ENCODE peak calls at places on chromosomes 4 and X, in six cellular contexts. B is HepG2, K is HCT116, V is SK-N-SH, S is K562, W is H1. P is an unnamed sample.
A peak's percentile ranks its signal among the peaks of the same experiment; 100 is the strongest.

GRCh38 chrX:8867454-8867853 is 66.3 kb upstream of the FAM9A start:
- DNase-seq in K (no peak), S (no peak), V (no peak), B (no peak), W (no peak), P (no peak)

GRCh38 chrX:64204252-64204651 is 1.3 kb downstream of the AMER1 start:
- DNase-seq in K (no peak), S (no peak), B (peak; percentile 55), W (peak; percentile 41), V (peak; percentile 60), P (no peak)

GRCh38 chrX:50211510-50211909 is 6.9 kb downstream of the CCNB3 start:
- DNase-seq in K (no peak), V (no peak), B (no peak), S (no peak), W (no peak), P (no peak)

GRCh38 chrX:40173662-40174593 is 76.2 kb upstream of the BCOR start:
- DNase-seq in V (peak; percentile 48), B (peak; percentile 76), K (peak; percentile 72), S (peak; percentile 22), W (peak; percentile 50), P (no peak)

GRCh38 chr4:140096921-140097320 is 57.1 kb downstream of the MAML3 start:
- DNase-seq in S (no peak), B (no peak), K (no peak), W (no peak), V (no peak), P (no peak)

GRCh38 chr4:124423160-124423559 is 289.4 kb downstream of the ANKRD50 start:
- DNase-seq in W (no peak), B (no peak), K (no peak), V (no peak), S (no peak), P (no peak)

GRCh38 chrX:131821945-131822622 is 201.0 kb upstream of the STK26 start:
- DNase-seq in V (peak; percentile 67), S (no peak), K (no peak), W (no peak), B (no peak), P (peak; percentile 85)

GRCh38 chrX:17967888-17968287 is 106.8 kb upstream of the RAI2 start:
- DNase-seq in W (no peak), V (no peak), K (no peak), B (no peak), S (no peak), P (no peak)

GRCh38 chrX:57951666-57952319 is 41.5 kb upstream of the ZXDA start:
- DNase-seq in V (no peak), B (no peak), W (no peak), S (no peak), K (no peak), P (no peak)
- TF ChIP-seq YY1 in V (no peak), B (no peak), W (no peak), S (no peak), K (no peak), P (no peak)

GRCh38 chrX:154779261-154779660 is 16.6 kb downstream of the DKC1 start:
- DNase-seq in S (no peak), K (no peak), V (no peak), B (no peak), W (no peak), P (no peak)

GRCh38 chrX:154774622-154775021 is 12.0 kb downstream of the DKC1 start:
- DNase-seq in S (no peak), V (no peak), K (no peak), B (no peak), W (no peak), P (no peak)

GRCh38 chrX:154776753-154777152 is 14.1 kb downstream of the DKC1 start:
- DNase-seq in W (no peak), V (no peak), K (no peak), B (no peak), S (no peak), P (no peak)

GRCh38 chrX:154780968-154781367 is 18.3 kb downstream of the DKC1 start:
- DNase-seq in W (no peak), S (no peak), V (no peak), K (no peak), B (no peak), P (no peak)

GRCh38 chrX:154775611-154776349 is 13.1 kb downstream of the DKC1 start:
- DNase-seq in W (no peak), B (no peak), K (no peak), S (peak; percentile 29), V (no peak), P (no peak)
- H4K20me1 ChIP-seq in W (peaks cover 10% of the 10 kb centered on the region), B (peaks cover 2% of the 10 kb centered on the region), K (no peaks in the 10 kb centered on the region), S (peaks cover 27% of the 10 kb centered on the region), V (no peaks in the 10 kb centered on the region), P (no peaks in the 10 kb centered on the region)

GRCh38 chrX:137166591-137166990 is 132.8 kb upstream of the GPR101 start:
- DNase-seq in V (peak; percentile 8), K (no peak), B (no peak), W (peak; percentile 57), S (peak; percentile 23), P (no peak)
- TF ChIP-seq YY1 in V (no peak), K (no peak), B (no peak), W (no peak), S (no peak), P (no peak)

DNA sequence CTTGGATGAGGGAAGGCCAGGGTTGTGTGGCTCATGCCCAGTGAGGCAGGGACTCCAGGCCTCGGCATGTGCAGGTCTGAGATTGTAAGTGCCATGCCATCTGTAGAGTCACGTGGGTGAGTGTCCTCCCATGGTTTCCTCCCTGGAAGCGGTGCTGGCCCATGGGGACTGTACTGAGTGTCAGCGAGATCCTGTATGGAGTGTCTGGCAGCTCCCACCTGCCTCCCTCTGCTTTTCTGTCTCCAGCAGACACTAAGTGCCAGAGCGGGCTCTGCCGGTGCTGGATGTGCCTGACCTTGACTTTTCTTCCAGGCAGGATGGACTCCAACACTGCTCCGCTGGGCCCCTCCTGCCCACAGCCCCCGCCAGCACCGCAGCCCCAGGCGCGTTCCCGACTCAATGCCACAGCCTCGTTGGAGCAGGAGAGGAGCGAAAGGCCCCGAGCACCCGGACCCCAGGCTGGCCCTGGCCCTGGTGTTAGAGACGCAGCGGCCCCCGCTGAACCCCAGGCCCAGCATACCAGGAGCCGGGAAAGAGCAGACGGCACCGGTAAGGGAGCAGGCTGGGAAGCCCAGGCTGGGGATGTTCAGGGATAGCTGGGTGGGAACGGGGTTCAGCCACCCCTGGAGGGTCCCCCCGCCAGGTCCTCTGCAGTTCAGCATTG is 7.6 kb downstream of the WFS1 start:
- DNase-seq in V (no peak), K (no peak), S (no peak), B (peak; percentile 47), W (no peak), P (no peak)
- H4K20me1 ChIP-seq in V (peaks cover 9% of the 10 kb centered on the region), K (no peaks in the 10 kb centered on the region), S (peaks cover 11% of the 10 kb centered on the region), B (peaks cover 4% of the 10 kb centered on the region), W (peaks cover 21% of the 10 kb centered on the region), P (peaks cover 8% of the 10 kb centered on the region)